ENCODE peak calls at places on chromosomes 11 and 22, in five cellular contexts. L is cardiac septum; X is epithelial cell of proximal tubule; V is CD8-positive, alpha-beta memory T cell; G is NCI-H1930. A is an unnamed sample.

GRCh38 chr11:78767409-78767932 is 192.8 kb upstream of the NARS2 start:
- DNase-seq in L (no peak), X (no peak), V (no peak), G (no peak), A (no peak)

GRCh38 chr22:31768422-31769059 is 14.7 kb downstream of the DEPDC5 start:
- DNase-seq in L (no peak), X (no peak), V (no peak), G (no peak), A (no peak)

GRCh38 chr11:23123766-23124165 is 263.5 kb upstream of the CCDC179 start:
- DNase-seq in L (no peak), X (no peak), V (no peak), G (no peak), A (no peak)

GRCh38 chr22:40175571-40176105 is 2.1 kb upstream of the TNRC6B start:
- DNase-seq in L (no peak), X (no peak), V (no peak), G (no peak), A (no peak)

GRCh38 chr22:40512426-40513136 is 123.9 kb downstream of the MRTFA start:
- DNase-seq in L (no peak), X (peak; percentile 95), V (no peak), G (no peak), A (no peak)

GRCh38 chr22:35589071-35589735 is 27.9 kb downstream of the MB start:
- DNase-seq in L (no peak), X (peak; percentile 62), V (no peak), G (no peak), A (no peak)

GRCh38 chr22:36465232-36466021 is 16.0 kb downstream of the TXN2 start:
- DNase-seq in L (peak; percentile 93), X (peak; percentile 82), V (no peak), G (no peak), A (no peak)

GRCh38 chr22:24141586-24141985 is 39.7 kb upstream of the SUSD2 start:
- DNase-seq in L (no peak), X (no peak), V (no peak), G (no peak), A (no peak)

GRCh38 chr11:118917488-118918127 is 8.1 kb downstream of the BCL9L start:
- DNase-seq in L (no peak), X (no peak), V (peak; percentile 66), G (no peak), A (no peak)

GRCh38 chr11:78784321-78785061 is 209.8 kb upstream of the NARS2 start:
- DNase-seq in L (no peak), X (no peak), V (no peak), G (no peak), A (no peak)

GRCh38 chr11:28303477-28304191 is 195.4 kb downstream of the METTL15 start:
- DNase-seq in L (no peak), X (no peak), V (no peak), G (no peak), A (no peak)

GRCh38 chr22:31150615-31151014 is 9.4 kb upstream of the RNF185 start:
- DNase-seq in L (no peak), X (no peak), V (no peak), G (no peak), A (no peak)

GRCh38 chr11:116046127-116046526 is 541.9 kb upstream of the CADM1 start:
- DNase-seq in L (no peak), X (no peak), V (no peak), G (no peak), A (no peak)

GRCh38 chr11:62392944-62393628 is 25.7 kb upstream of the SCGB1A1 start:
- DNase-seq in L (no peak), X (no peak), V (no peak), G (peak; percentile 9), A (no peak)

GRCh38 chr22:29344137-29344536 is 28.6 kb upstream of the RASL10A start:
- DNase-seq in L (no peak), X (peak; percentile 76), V (no peak), G (no peak), A (no peak)

GRCh38 chr22:19853058-19853878 is 1.4 kb downstream of the GNB1L start:
- DNase-seq in L (peak; percentile 71), X (no peak), V (no peak), G (no peak), A (no peak)

GRCh38 chr11:134647066-134647746 is 235.2 kb upstream of the B3GAT1 start:
- DNase-seq in L (no peak), X (no peak), V (no peak), G (no peak), A (no peak)

GRCh38 chr11:102794382-102794781 is 3.6 kb downstream of the MMP1 start:
- DNase-seq in L (no peak), X (no peak), V (no peak), G (peak; percentile 5), A (no peak)

GRCh38 chr11:77019976-77020591 is 14.1 kb upstream of the B3GNT6 start:
- DNase-seq in L (no peak), X (no peak), V (no peak), G (no peak), A (no peak)

GRCh38 chr11:131579932-131580387 is 209.5 kb downstream of the NTM start:
- DNase-seq in L (no peak), X (no peak), V (no peak), G (no peak), A (no peak)

GRCh38 chr11:72573380-72573949 is 100.8 kb downstream of the PDE2A start:
- DNase-seq in L (peak; percentile 36), X (no peak), V (no peak), G (peak; percentile 5), A (peak; percentile 27)

GRCh38 chr11:76639621-76640020 is 30.9 kb downstream of the LRRC32 start:
- DNase-seq in L (no peak), X (no peak), V (no peak), G (no peak), A (no peak)

GRCh38 chr11:124586247-124586860 is 16.6 kb downstream of the OR8A1 start:
- DNase-seq in L (no peak), X (no peak), V (peak; percentile 10), G (no peak), A (peak; percentile 31)

GRCh38 chr11:57515332-57516060 is at the start of gene SLC43A1:
- DNase-seq in L (no peak), X (no peak), V (no peak), G (no peak), A (no peak)

GRCh38 chr11:103601230-103601846 is 435.1 kb upstream of the DDI1 start:
- DNase-seq in L (no peak), X (no peak), V (no peak), G (no peak), A (no peak)

GRCh38 chr11:109027851-109028250 is 363.0 kb downstream of the DDX10 start:
- DNase-seq in L (no peak), X (peak; percentile 82), V (no peak), G (no peak), A (no peak)

GRCh38 chr11:77505956-77506355 is 32.1 kb upstream of the PAK1 start:
- DNase-seq in L (no peak), X (no peak), V (no peak), G (no peak), A (no peak)

GRCh38 chr22:31337178-31337577 is 9.0 kb downstream of the PATZ1 start:
- DNase-seq in L (no peak), X (no peak), V (no peak), G (no peak), A (no peak)

GRCh38 chr22:46668116-46668515 is 47.9 kb downstream of the GRAMD4 start:
- DNase-seq in L (no peak), X (no peak), V (no peak), G (no peak), A (no peak)

GRCh38 chr11:121467965-121468364 is 15.2 kb upstream of the SORL1-AS1 start:
- DNase-seq in L (no peak), X (no peak), V (peak; percentile 67), G (no peak), A (peak; percentile 77)

GRCh38 chr11:78790784-78791183 is 216.1 kb upstream of the NARS2 start:
- DNase-seq in L (no peak), X (no peak), V (no peak), G (no peak), A (no peak)

GRCh38 chr22:20430641-20431519 is 6.7 kb downstream of the SCARF2 start:
- DNase-seq in L (no peak), X (no peak), V (peak; percentile 35), G (peak; percentile 21), A (peak; percentile 65)

GRCh38 chr11:69386594-69387408 is 92.8 kb downstream of the MYEOV start:
- DNase-seq in L (peak; percentile 49), X (no peak), V (no peak), G (no peak), A (no peak)

GRCh38 chr11:6968816-6969215 is 42.6 kb downstream of the ZNF215 start:
- DNase-seq in L (no peak), X (no peak), V (no peak), G (no peak), A (no peak)

GRCh38 chr11:3231851-3232744 is at the start of gene MRGPRE:
- DNase-seq in L (peak; percentile 78), X (no peak), V (no peak), G (no peak), A (no peak)

GRCh38 chr11:110764485-110764884 is 52.2 kb upstream of the ARHGAP20 start:
- DNase-seq in L (no peak), X (no peak), V (no peak), G (no peak), A (no peak)

GRCh38 chr11:7869467-7869866 is 61.6 kb downstream of the OR10A6 start:
- DNase-seq in L (no peak), X (no peak), V (no peak), G (no peak), A (no peak)

A was measured in activated CD4-positive, alpha-beta T cell treated with anti-CD3 and anti-CD28 coated beads, Interleukin-2, amount 50 U/mL, for 1 hour.